ENCODE peak calls at places on chromosome 18, in nine cellular contexts. P is right lobe of liver, H is endodermal cell, G is heart right ventricle, Y is HCT116, W is keratinocyte, L is transverse colon, T is prostate gland, X is thyroid gland. D is an unnamed sample.

GRCh38 chr18:1306641-1307040 is 402.0 kb downstream of the ADCYAP1 start:
- DNase-seq in P (no peak), H (no peak), G (no peak), Y (no peak), W (no peak), L (no peak), T (no peak), X (no peak), D (no peak)

GRCh38 chr18:64037812-64038414 is 68.0 kb downstream of the SERPINB8 start:
- DNase-seq in P (no peak), H (no peak), G (no peak), Y (peak; percentile 36), W (no peak), L (no peak), T (no peak), X (no peak), D (no peak)

GRCh38 chr18:8709248-8710059 is 4.1 kb downstream of the MTCL1 start:
- DNase-seq in P (no peak), H (no peak), G (no peak), Y (no peak), W (no peak), L (no peak), T (no peak), X (no peak), D (no peak)

GRCh38 chr18:5628512-5629255 is 84.9 kb upstream of the EPB41L3 start:
- DNase-seq in P (peak; percentile 44), H (peak; percentile 79), G (peak; percentile 46), Y (no peak), W (no peak), L (peak; percentile 86), T (no peak), X (peak; percentile 33), D (peak; percentile 14)

GRCh38 chr18:55249572-55249971 is 290.3 kb upstream of the CCDC68 start:
- DNase-seq in P (no peak), H (no peak), G (no peak), Y (no peak), W (no peak), L (no peak), T (no peak), X (no peak), D (peak; percentile 57)

GRCh38 chr18:43534511-43534910 is 257.2 kb upstream of the SYT4 start:
- DNase-seq in P (no peak), H (no peak), G (no peak), Y (no peak), W (no peak), L (no peak), T (no peak), X (no peak), D (no peak)

GRCh38 chr18:24659837-24660720 is 199.6 kb downstream of the HRH4 start:
- DNase-seq in P (no peak), H (no peak), G (peak; percentile 35), Y (no peak), W (no peak), L (peak; percentile 24), T (no peak), X (no peak), D (peak; percentile 14)

GRCh38 chr18:79528846-79529245 is 133.1 kb downstream of the NFATC1 start:
- DNase-seq in P (no peak), H (peak; percentile 93), G (peak; percentile 54), Y (peak; percentile 21), W (no peak), L (peak; percentile 64), T (peak; percentile 72), X (peak; percentile 64), D (peak; percentile 34)

GRCh38 chr18:58953627-58954026 is 89.0 kb downstream of the ZNF532 start:
- DNase-seq in P (peak; percentile 69), H (no peak), G (peak; percentile 45), Y (no peak), W (no peak), L (no peak), T (no peak), X (peak; percentile 83), D (no peak)

GRCh38 chr18:13581055-13581454 is 145.3 kb downstream of the FAM210A start:
- DNase-seq in P (no peak), H (no peak), G (no peak), Y (no peak), W (no peak), L (no peak), T (no peak), X (no peak), D (no peak)

GRCh38 chr18:3616744-3617143 is 166.8 kb downstream of the TGIF1 start:
- DNase-seq in P (no peak), H (no peak), G (no peak), Y (no peak), W (no peak), L (no peak), T (no peak), X (no peak), D (no peak)

GRCh38 chr18:61901334-61901986 is 8.7 kb upstream of the RNF152 start:
- DNase-seq in P (no peak), H (peak; percentile 88), G (no peak), Y (peak; percentile 53), W (peak; percentile 53), L (peak; percentile 55), T (peak; percentile 46), X (peak; percentile 46), D (peak; percentile 15)

GRCh38 chr18:712401-713134 is at the start of gene ENOSF1:
- DNase-seq in P (peak; percentile 92), H (peak; percentile 99), G (peak; percentile 86), Y (peak; percentile 54), W (no peak), L (peak; percentile 93), T (peak; percentile 86), X (peak; percentile 83), D (peak; percentile 89)

GRCh38 chr18:76437011-76437410 is 58.0 kb downstream of the ZNF516 start:
- DNase-seq in P (no peak), H (peak; percentile 34), G (peak; percentile 48), Y (no peak), W (no peak), L (no peak), T (no peak), X (no peak), D (no peak)
- H3K4me3 ChIP-seq in P (no peak overlapping the region), H (no peak overlapping the region), G (no peak overlapping the region), Y (no peak overlapping the region), W (no peak overlapping the region), L (no peak overlapping the region), T (no peak overlapping the region), X (no peak overlapping the region), D (no peak overlapping the region)

GRCh38 chr18:76382265-76382664 is 112.8 kb downstream of the ZNF516 start:
- DNase-seq in P (no peak), H (no peak), G (no peak), Y (no peak), W (no peak), L (no peak), T (no peak), X (no peak), D (no peak)

GRCh38 chr18:76378526-76379215 is 116.4 kb downstream of the ZNF516 start:
- DNase-seq in P (no peak), H (no peak), G (no peak), Y (no peak), W (no peak), L (no peak), T (no peak), X (no peak), D (no peak)

GRCh38 chr18:76379226-76380126 is 115.6 kb downstream of the ZNF516 start:
- DNase-seq in P (no peak), H (no peak), G (no peak), Y (no peak), W (no peak), L (no peak), T (no peak), X (no peak), D (no peak)

GRCh38 chr18:76380127-76380729 is 114.8 kb downstream of the ZNF516 start:
- DNase-seq in P (no peak), H (no peak), G (no peak), Y (no peak), W (no peak), L (no peak), T (no peak), X (no peak), D (no peak)

GRCh38 chr18:76380791-76381405 is 114.1 kb downstream of the ZNF516 start:
- DNase-seq in P (no peak), H (peak; percentile 94), G (no peak), Y (peak; percentile 35), W (no peak), L (no peak), T (no peak), X (no peak), D (no peak)
- TF ChIP-seq CTCF in P (peak; percentile 15), H (peak; percentile 96), G (no peak), Y (peak; percentile 92), W (peak; percentile 62), L (peak; percentile 21), T (peak; percentile 28), X (peak; percentile 26), D (peak; percentile 56)

DNA sequence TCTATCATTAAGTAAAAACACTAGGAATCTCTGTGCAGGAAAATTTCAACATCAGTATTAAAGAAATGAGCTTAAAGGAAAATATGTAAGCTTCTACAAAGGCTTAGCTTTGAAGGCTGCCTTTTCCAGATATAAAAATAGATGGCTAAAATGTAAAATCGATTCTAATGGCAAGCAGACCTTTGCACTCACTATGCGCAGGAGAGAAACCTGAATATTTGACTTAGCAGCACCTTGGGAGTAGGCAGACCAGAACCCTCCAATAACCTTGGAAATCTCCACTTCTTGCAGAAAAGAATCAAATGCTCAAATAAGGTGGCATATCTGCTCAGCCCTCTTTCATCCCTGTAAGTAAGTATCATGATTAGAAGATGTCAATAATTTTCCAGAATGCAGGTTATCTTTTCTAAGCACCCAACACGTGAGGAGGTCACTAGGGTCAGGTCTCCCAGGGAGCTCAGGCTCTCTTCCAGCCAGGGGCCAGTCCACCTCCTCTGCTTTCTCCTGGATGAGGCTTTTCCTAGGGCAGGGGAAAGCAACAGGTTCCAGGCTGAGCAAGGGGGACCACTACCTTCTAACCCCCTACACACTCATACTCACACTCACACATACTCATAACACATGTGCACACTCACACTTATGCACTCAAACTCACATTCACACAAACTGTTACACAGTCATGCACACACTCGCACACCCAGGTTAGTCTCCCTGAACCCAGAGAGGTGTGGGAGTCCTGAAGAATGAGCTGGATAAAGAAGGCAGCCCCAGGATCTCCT is 3.8 kb downstream of the PIEZO2 start:
- DNase-seq in P (no peak), H (no peak), G (no peak), Y (no peak), W (no peak), L (no peak), T (no peak), X (no peak), D (no peak)
- H3K27me3 ChIP-seq in P (no peaks in the 10 kb centered on the region), H (peaks cover 47% of the 10 kb centered on the region), G (peaks cover 74% of the 10 kb centered on the region), Y (peaks cover 9% of the 10 kb centered on the region), W (peaks cover 42% of the 10 kb centered on the region), L (peaks cover 40% of the 10 kb centered on the region), T (peaks cover 10% of the 10 kb centered on the region), X (no peaks in the 10 kb centered on the region), D (no peaks in the 10 kb centered on the region)

DNA sequence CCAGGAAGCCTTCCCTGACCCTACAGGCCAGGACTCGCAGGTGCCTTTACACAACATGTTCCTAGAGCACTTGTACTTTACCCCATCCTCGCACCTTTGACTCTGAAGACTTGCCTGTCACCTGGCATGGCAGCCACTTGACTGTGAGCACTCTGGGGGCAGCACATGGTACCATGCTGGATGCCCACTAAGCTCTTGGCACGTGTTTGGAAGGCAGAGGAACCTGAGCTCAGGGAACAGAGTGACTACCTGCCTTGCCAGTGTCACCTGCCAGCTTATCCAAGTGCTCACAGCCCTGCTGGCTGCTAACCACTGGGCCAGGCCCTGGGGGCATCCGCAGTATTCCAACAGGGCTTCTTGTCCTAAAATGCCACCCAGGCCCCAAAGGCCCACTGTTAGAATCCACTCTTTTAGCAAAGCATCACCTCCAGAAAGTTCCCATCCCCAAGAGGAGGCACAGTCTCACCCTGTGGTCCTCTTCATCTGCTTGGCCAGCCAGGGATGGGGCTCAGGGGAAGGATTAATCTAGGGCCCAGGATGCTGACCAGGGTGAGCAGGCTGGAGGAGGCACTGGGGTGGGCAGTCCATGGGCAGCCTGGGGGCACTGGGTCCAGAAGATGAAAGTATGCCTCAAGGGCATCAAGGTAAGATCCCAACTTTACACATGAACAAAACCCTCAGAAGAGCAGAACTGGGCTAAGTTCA is 57.0 kb downstream of the ZBTB7C start:
- DNase-seq in P (no peak), H (peak; percentile 38), G (no peak), Y (no peak), W (no peak), L (no peak), T (no peak), X (no peak), D (no peak)
- H3K4me3 ChIP-seq in P (no peak overlapping the region), H (no peak overlapping the region), G (no peak overlapping the region), Y (no peak overlapping the region), W (no peak overlapping the region), L (no peak overlapping the region), T (no peak overlapping the region), X (no peak overlapping the region), D (no peak overlapping the region)